ENCODE peak calls at places on chromosomes 7 and 10, in eight cellular contexts. X is NCI-H187, F is NCI-H1105, B is HuH-7, M is mucosa of gallbladder, Q is GOT3, P is activated T-cell treated with anti-CD3 and anti-CD28 coated beads for 1 hour, K is left colon. H is an unnamed sample.
A peak's percentile ranks its signal among the peaks of the same experiment; 100 is the strongest.

GRCh38 chr10:92567952-92568600 is 5.8 kb downstream of the IDE start:
- DNase-seq in X (no peak), P (no peak), F (no peak), K (no peak), Q (no peak), B (no peak), M (no peak), H (no peak)

GRCh38 chr7:2522780-2523433 is 3.3 kb downstream of the LFNG start:
- DNase-seq in P (no peak), B (no peak), M (peak; percentile 53), F (no peak), X (no peak), Q (no peak), K (peak; percentile 79), H (peak; percentile 52)

GRCh38 chr7:24982917-24983316 is 2.9 kb upstream of the OSBPL3 start:
- DNase-seq in P (no peak), B (peak; percentile 43), X (no peak), M (no peak), F (no peak), K (no peak), Q (no peak), H (peak; percentile 6)

GRCh38 chr7:77415474-77415821 is 701 bp downstream of the GSAP start:
- DNase-seq in Q (no peak), X (no peak), B (peak; percentile 21), P (peak; percentile 2), F (no peak), K (peak; percentile 27), M (no peak), H (peak; percentile 40)

GRCh38 chr7:158502068-158502750 is 85.4 kb downstream of the PTPRN2 start:
- DNase-seq in K (no peak), F (no peak), Q (no peak), P (no peak), B (no peak), X (no peak), M (no peak), H (no peak)

GRCh38 chr7:77441046-77441445 is 24.9 kb upstream of the GSAP start:
- DNase-seq in X (no peak), M (no peak), F (no peak), P (no peak), B (no peak), K (no peak), Q (no peak), H (no peak)

GRCh38 chr10:62993121-62993520 is 140.0 kb upstream of the NRBF2 start:
- DNase-seq in M (no peak), B (no peak), F (no peak), P (no peak), K (no peak), Q (no peak), X (no peak), H (no peak)

GRCh38 chr7:107180378-107180777 is 11.6 kb downstream of the HBP1 start:
- DNase-seq in F (no peak), X (no peak), B (peak; percentile 9), P (peak; percentile 60), Q (no peak), M (no peak), K (peak; percentile 40), H (no peak)

GRCh38 chr7:102978280-102978679 is 65.5 kb downstream of the LRRC17 start:
- DNase-seq in P (no peak), Q (no peak), M (peak; percentile 74), F (no peak), B (no peak), K (no peak), X (no peak), H (no peak)

GRCh38 chr7:149886018-149886416 is 12.2 kb downstream of the ATP6V0E2 start:
- DNase-seq in M (no peak), X (no peak), P (no peak), Q (no peak), K (no peak), F (no peak), B (no peak), H (no peak)

GRCh38 chr10:44981172-44982113 is 2.8 kb upstream of the DEPP1 start:
- DNase-seq in M (no peak), P (no peak), X (no peak), K (no peak), Q (no peak), B (no peak), F (no peak), H (no peak)

GRCh38 chr10:48447356-48448215 is 141.1 kb downstream of the MAPK8 start:
- DNase-seq in X (no peak), M (no peak), Q (no peak), B (no peak), K (no peak), F (no peak), P (no peak), H (no peak)

GRCh38 chr7:35537067-35538023 is 157.6 kb downstream of the HERPUD2 start:
- DNase-seq in P (peak; percentile 80), K (peak; percentile 46), Q (peak; percentile 61), X (peak; percentile 30), F (peak; percentile 66), B (peak; percentile 84), M (peak; percentile 82), H (peak; percentile 80)

GRCh38 chr10:63003816-63004453 is 129.2 kb upstream of the NRBF2 start:
- DNase-seq in B (no peak), F (no peak), P (no peak), M (no peak), K (no peak), X (no peak), Q (no peak), H (no peak)

GRCh38 chr7:108012499-108013430 is 9.8 kb upstream of the LAMB1 start:
- DNase-seq in F (no peak), B (peak; percentile 36), P (no peak), X (no peak), M (no peak), Q (no peak), K (no peak), H (no peak)

GRCh38 chr10:47397256-47397655 is 13.2 kb upstream of the ZNF488 start:
- DNase-seq in K (no peak), Q (no peak), F (no peak), M (no peak), B (no peak), P (no peak), X (no peak), H (no peak)

GRCh38 chr7:73700581-73701134 is 17.3 kb downstream of the BUD23 start:
- DNase-seq in P (no peak), K (no peak), F (no peak), X (no peak), B (no peak), M (no peak), Q (no peak), H (no peak)

GRCh38 chr7:55571534-55572377 is 546 bp downstream of the VOPP1 start:
- DNase-seq in P (peak; percentile 32), K (peak; percentile 57), B (peak; percentile 71), M (peak; percentile 43), F (peak; percentile 33), Q (peak; percentile 19), X (no peak), H (peak; percentile 62)

GRCh38 chr7:5598261-5598761 is 174.7 kb upstream of the TNRC18 start:
- DNase-seq in K (no peak), X (no peak), M (no peak), Q (no peak), B (no peak), P (no peak), F (no peak), H (no peak)

GRCh38 chr7:37491919-37492694 is 43.4 kb upstream of the ELMO1 start:
- DNase-seq in P (no peak), X (no peak), K (no peak), F (no peak), B (no peak), M (no peak), Q (no peak), H (no peak)

GRCh38 chr7:117279931-117280525 is 42.8 kb downstream of the WNT2 start:
- DNase-seq in F (no peak), X (no peak), B (no peak), P (no peak), M (no peak), Q (no peak), K (no peak), H (peak; percentile 84)

GRCh38 chr10:104822088-104822487 is 181.0 kb downstream of the SORCS3 start:
- DNase-seq in K (no peak), X (no peak), P (no peak), M (no peak), B (no peak), F (no peak), Q (no peak), H (no peak)

GRCh38 chr10:84196941-84197340 is 2.6 kb downstream of the CDHR1 start:
- DNase-seq in F (no peak), X (no peak), Q (no peak), M (peak; percentile 42), B (no peak), P (no peak), K (no peak), H (no peak)

H was measured in NCI-H345.